ENCODE peak calls at places on chromosomes 7 and 10, in nine cellular contexts. X is CD4-positive, alpha-beta T cell; M is OCI-LY7; B is retinal pigment epithelial cell; A is SK-N-SH; R is MCF 10A; N is cardiac fibroblast; I is epithelial cell of esophagus; J is stomach. S is an unnamed sample.

GRCh38 chr7:74069086-74069541 is 14.5 kb upstream of the LIMK1 start:
- DNase-seq in X (no peak), M (no peak), B (no peak), A (no peak), R (no peak), N (no peak), I (no peak), J (no peak), S (no peak)

GRCh38 chr10:57716884-57717283 is 550.8 kb downstream of the IPMK start:
- DNase-seq in X (no peak), M (no peak), B (no peak), A (no peak), R (peak; percentile 53), N (peak; percentile 72), I (peak; percentile 58), J (no peak), S (no peak)

GRCh38 chr7:36119005-36119711 is 33.9 kb upstream of the EEPD1 start:
- DNase-seq in X (no peak), M (no peak), B (peak; percentile 71), A (no peak), R (peak; percentile 98), N (peak; percentile 99), I (peak; percentile 98), J (peak; percentile 36), S (no peak)

GRCh38 chr10:132960651-132961419 is 18.5 kb upstream of the CFAP46 start:
- DNase-seq in X (no peak), M (no peak), B (no peak), A (peak; percentile 25), R (no peak), N (no peak), I (no peak), J (no peak), S (no peak)

GRCh38 chr7:91651986-91652385 is 228.5 kb downstream of the MTERF1 start:
- DNase-seq in X (no peak), M (no peak), B (no peak), A (no peak), R (no peak), N (no peak), I (no peak), J (no peak), S (no peak)

GRCh38 chr7:132666076-132666775 is 90.0 kb upstream of the PLXNA4 start:
- DNase-seq in X (no peak), M (no peak), B (no peak), A (no peak), R (no peak), N (peak; percentile 33), I (peak; percentile 20), J (no peak), S (no peak)

GRCh38 chr7:157825325-157825724 is 488.5 kb downstream of the DNAJB6 start:
- DNase-seq in X (no peak), M (no peak), B (no peak), A (no peak), R (peak; percentile 0), N (no peak), I (no peak), J (no peak), S (no peak)

GRCh38 chr10:70528726-70529362 is 50.3 kb downstream of the PALD1 start:
- DNase-seq in X (no peak), M (peak; percentile 34), B (no peak), A (peak; percentile 79), R (peak; percentile 66), N (peak; percentile 71), I (peak; percentile 68), J (no peak), S (no peak)

GRCh38 chr10:102635377-102635776 is 8.9 kb upstream of the TRIM8 start:
- DNase-seq in X (no peak), M (peak; percentile 47), B (no peak), A (no peak), R (no peak), N (no peak), I (no peak), J (no peak), S (no peak)

GRCh38 chr7:99621271-99621670 is 4.5 kb downstream of the ZSCAN25 start:
- DNase-seq in X (no peak), M (no peak), B (no peak), A (no peak), R (no peak), N (no peak), I (no peak), J (no peak), S (no peak)

GRCh38 chr7:15554081-15554480 is 7.7 kb downstream of the AGMO start:
- DNase-seq in X (no peak), M (no peak), B (no peak), A (no peak), R (no peak), N (peak; percentile 84), I (peak; percentile 63), J (no peak), S (no peak)

GRCh38 chr7:4851459-4852422 is 10.1 kb downstream of the PAPOLB start:
- DNase-seq in X (no peak), M (no peak), B (no peak), A (no peak), R (peak; percentile 30), N (peak; percentile 33), I (no peak), J (no peak), S (no peak)

GRCh38 chr7:28986723-28987122 is 28.6 kb upstream of the TRIL start:
- DNase-seq in X (no peak), M (no peak), B (peak; percentile 46), A (no peak), R (peak; percentile 82), N (peak; percentile 67), I (peak; percentile 81), J (no peak), S (no peak)

GRCh38 chr7:140316165-140316661 is 82.1 kb downstream of the SLC37A3 start:
- DNase-seq in X (no peak), M (no peak), B (peak; percentile 60), A (no peak), R (peak; percentile 80), N (peak; percentile 75), I (peak; percentile 98), J (peak; percentile 81), S (no peak)

DNA sequence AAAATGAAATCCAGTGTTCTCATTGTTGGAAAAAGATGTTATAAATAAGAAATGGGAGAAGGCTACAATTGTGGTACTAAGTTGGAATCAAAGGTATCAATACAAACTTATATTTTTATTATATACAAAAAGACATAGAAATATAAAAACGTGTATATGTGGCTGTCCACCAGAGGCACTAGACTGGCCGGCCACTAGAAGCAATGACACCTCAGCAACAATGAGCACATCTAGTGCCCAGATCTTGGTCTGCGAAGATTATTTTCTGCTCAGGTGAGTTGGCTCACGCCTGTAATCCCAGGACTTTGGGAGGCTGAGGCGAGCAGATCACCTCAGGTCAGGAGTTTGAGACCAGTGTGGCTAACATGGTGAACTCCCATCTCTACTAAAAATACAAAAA is 21.6 kb downstream of the IDE start:
- DNase-seq in X (no peak), M (no peak), B (no peak), A (no peak), R (no peak), N (no peak), I (no peak), J (no peak), S (no peak)
- TF ChIP-seq CTCF in X (no peak), M (peak; percentile 63), B (peak; percentile 39), A (peak; percentile 38), R (no peak), N (peak; percentile 24), I (peak; percentile 29), J (no peak), S (peak; percentile 14)

DNA sequence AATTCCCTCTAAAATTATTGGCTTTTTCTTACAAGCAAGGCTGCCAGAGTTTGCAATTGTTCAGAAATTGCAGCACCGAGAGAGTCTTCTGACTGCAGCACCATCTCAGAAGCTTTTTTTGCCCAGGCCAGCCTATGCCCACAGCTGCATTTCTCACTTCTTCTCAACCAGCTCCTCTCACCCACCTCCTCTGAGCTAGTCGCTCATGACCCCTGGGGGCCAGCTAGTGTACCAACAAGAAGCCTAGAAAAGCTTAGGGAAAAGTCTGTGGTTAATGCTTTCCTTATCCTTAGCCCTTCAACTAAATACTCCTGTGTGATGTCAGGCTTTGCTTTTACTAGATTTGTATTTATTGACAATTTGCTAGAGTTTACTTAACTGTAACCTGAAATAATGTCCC is 264.9 kb downstream of the HTR7 start:
- DNase-seq in X (no peak), M (peak; percentile 28), B (peak; percentile 73), A (peak; percentile 9), R (peak; percentile 76), N (peak; percentile 77), I (peak; percentile 68), J (no peak), S (peak; percentile 7)
- TF ChIP-seq CTCF in X (no peak), M (peak; percentile 57), B (peak; percentile 93), A (peak; percentile 47), R (peak; percentile 62), N (peak; percentile 80), I (peak; percentile 67), J (no peak), S (no peak)

DNA sequence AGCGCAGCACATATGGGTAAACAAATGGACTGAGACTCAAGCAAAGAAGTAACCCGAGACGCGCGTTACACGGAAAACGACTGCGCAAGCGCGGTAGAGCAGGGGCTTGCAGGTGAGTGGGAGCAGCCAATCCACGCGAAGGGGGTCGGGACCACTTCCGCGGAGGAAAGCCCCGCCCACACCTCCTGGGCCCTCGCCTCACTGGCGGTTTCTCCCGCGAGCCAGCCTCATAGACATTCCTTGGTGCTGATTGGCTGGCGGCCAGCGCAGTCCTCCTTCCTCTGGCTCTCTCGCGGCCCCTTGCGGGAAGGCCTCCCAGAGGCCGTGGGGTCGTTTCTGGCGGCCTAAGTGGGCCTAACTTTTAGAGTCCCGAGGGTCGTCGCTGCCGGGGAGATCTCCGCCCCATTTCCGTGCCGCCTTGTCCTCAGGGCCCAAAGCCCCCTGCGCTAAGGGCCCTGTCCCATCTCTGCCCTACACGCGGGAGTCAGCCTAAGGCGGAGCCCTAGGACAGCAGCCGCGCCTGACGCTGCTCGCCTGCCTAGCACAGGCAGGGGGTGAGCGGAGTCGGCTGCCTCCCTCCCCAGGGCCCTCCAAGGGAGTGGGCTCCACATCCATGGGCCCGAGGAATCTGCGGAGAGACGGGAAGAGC is 9.1 kb upstream of the FXYD4 start:
- DNase-seq in X (peak; percentile 96), M (no peak), B (peak; percentile 87), A (peak; percentile 98), R (no peak), N (peak; percentile 81), I (peak; percentile 97), J (peak; percentile 99), S (peak; percentile 96)
- TF ChIP-seq CTCF in X (peak; percentile 64), M (no peak), B (peak; percentile 55), A (peak; percentile 28), R (no peak), N (peak; percentile 48), I (peak; percentile 53), J (peak; percentile 8), S (peak; percentile 49)

GRCh38 chr7:85021090-85021704 is 165.7 kb downstream of the SEMA3D start:
- DNase-seq in X (no peak), M (no peak), B (no peak), A (no peak), R (peak; percentile 33), N (peak; percentile 44), I (peak; percentile 36), J (no peak), S (no peak)

GRCh38 chr7:85022064-85022697 is 164.7 kb downstream of the SEMA3D start:
- DNase-seq in X (no peak), M (no peak), B (no peak), A (no peak), R (no peak), N (no peak), I (no peak), J (no peak), S (no peak)

GRCh38 chr7:85025312-85025756 is 161.5 kb downstream of the SEMA3D start:
- DNase-seq in X (no peak), M (no peak), B (no peak), A (no peak), R (peak; percentile 86), N (peak; percentile 13), I (peak; percentile 84), J (peak; percentile 86), S (no peak)

GRCh38 chr7:85019778-85020177 is 167.1 kb downstream of the SEMA3D start:
- DNase-seq in X (no peak), M (no peak), B (no peak), A (no peak), R (no peak), N (no peak), I (no peak), J (no peak), S (no peak)

GRCh38 chr7:85023066-85023687 is 163.7 kb downstream of the SEMA3D start:
- DNase-seq in X (no peak), M (peak; percentile 41), B (no peak), A (no peak), R (peak; percentile 71), N (peak; percentile 74), I (peak; percentile 57), J (no peak), S (no peak)
- TF ChIP-seq CTCF in X (peak; percentile 68), M (peak; percentile 88), B (peak; percentile 48), A (peak; percentile 93), R (peak; percentile 54), N (peak; percentile 32), I (peak; percentile 51), J (no peak), S (no peak)